ENCODE peak calls at places on chromosomes 12 and 14, in eight cellular contexts. U is stimulated activated CD8-positive, alpha-beta memory T cell treated with anti-CD3 and anti-CD28 coated beads, Interleukin-2, amount 100 ng/mL, for 48 hours; X is A549; E is kidney tubule cell; F is amygdala; Z is tibial artery; V is neural crest cell; W is prostate gland. G is an unnamed sample.
A peak's percentile ranks its signal among the peaks of the same experiment; 100 is the strongest.

GRCh38 chr14:36768638-36769337 is 107.1 kb downstream of the PAX9 start:
- DNase-seq in U (no peak), X (no peak), E (no peak), F (no peak), Z (no peak), V (no peak), W (no peak), G (no peak)

GRCh38 chr14:75283884-75284563 is 5.4 kb downstream of the FOS start:
- DNase-seq in U (no peak), X (no peak), E (no peak), F (no peak), Z (peak; percentile 65), V (no peak), W (no peak), G (no peak)

GRCh38 chr12:16165506-16165905 is 112.0 kb downstream of the SLC15A5 start:
- DNase-seq in U (no peak), X (peak; percentile 16), E (peak; percentile 57), F (peak; percentile 16), Z (peak; percentile 66), V (peak; percentile 22), W (peak; percentile 10), G (no peak)

GRCh38 chr14:78697341-78697740 is 527.2 kb downstream of the NRXN3 start:
- DNase-seq in U (no peak), X (peak; percentile 7), E (peak; percentile 53), F (no peak), Z (no peak), V (no peak), W (no peak), G (no peak)

GRCh38 chr14:58362798-58363412 is 32.8 kb upstream of the TOMM20L start:
- DNase-seq in U (no peak), X (peak; percentile 18), E (peak; percentile 49), F (no peak), Z (no peak), V (no peak), W (no peak), G (no peak)

GRCh38 chr12:111406474-111407370 is 999 bp downstream of the SH2B3 start:
- DNase-seq in U (no peak), X (no peak), E (no peak), F (no peak), Z (peak; percentile 79), V (no peak), W (no peak), G (peak; percentile 53)

GRCh38 chr12:21615441-21615840 is 10.8 kb upstream of the GYS2 start:
- DNase-seq in U (no peak), X (no peak), E (peak; percentile 6), F (no peak), Z (no peak), V (no peak), W (no peak), G (no peak)

GRCh38 chr12:26741828-26742227 is 91.2 kb downstream of the ITPR2 start:
- DNase-seq in U (no peak), X (no peak), E (no peak), F (no peak), Z (no peak), V (no peak), W (no peak), G (no peak)

GRCh38 chr12:52013626-52014310 is 7.0 kb downstream of the TAMALIN start:
- DNase-seq in U (no peak), X (no peak), E (peak; percentile 33), F (no peak), Z (no peak), V (no peak), W (no peak), G (no peak)

GRCh38 chr14:42110167-42110566 is 503.5 kb downstream of the LRFN5 start:
- DNase-seq in U (no peak), X (peak; percentile 5), E (peak; percentile 52), F (no peak), Z (no peak), V (no peak), W (no peak), G (no peak)

GRCh38 chr12:125143491-125143890 is 78.3 kb downstream of the AACS start:
- DNase-seq in U (no peak), X (no peak), E (no peak), F (no peak), Z (no peak), V (no peak), W (peak; percentile 12), G (peak; percentile 78)

GRCh38 chr14:92651106-92651792 is 97.2 kb downstream of the LGMN start:
- DNase-seq in U (peak; percentile 64), X (no peak), E (no peak), F (no peak), Z (peak; percentile 77), V (no peak), W (no peak), G (no peak)

GRCh38 chr12:12427568-12427967 is 70.7 kb downstream of the BORCS5 start:
- DNase-seq in U (no peak), X (no peak), E (no peak), F (no peak), Z (no peak), V (no peak), W (no peak), G (no peak)

GRCh38 chr12:60977966-60978365 is 1282.2 kb upstream of the USP15 start:
- DNase-seq in U (no peak), X (no peak), E (no peak), F (no peak), Z (no peak), V (no peak), W (no peak), G (no peak)

GRCh38 chr12:51028811-51029146 is 2.6 kb upstream of the SLC11A2 start:
- DNase-seq in U (no peak), X (no peak), E (peak; percentile 30), F (no peak), Z (no peak), V (no peak), W (no peak), G (no peak)

GRCh38 chr14:65239897-65240296 is 137.6 kb upstream of the MAX start:
- DNase-seq in U (no peak), X (no peak), E (peak; percentile 38), F (no peak), Z (peak; percentile 20), V (no peak), W (no peak), G (no peak)

GRCh38 chr14:69632752-69633151 is 21.4 kb downstream of the SUSD6 start:
- DNase-seq in U (no peak), X (no peak), E (no peak), F (no peak), Z (no peak), V (no peak), W (no peak), G (no peak)

GRCh38 chr14:83706555-83706954 is 1823.4 kb upstream of the FLRT2 start:
- DNase-seq in U (no peak), X (no peak), E (peak; percentile 22), F (no peak), Z (no peak), V (no peak), W (no peak), G (no peak)

GRCh38 chr12:118175823-118176447 is 40.0 kb downstream of the PEBP1 start:
- DNase-seq in U (no peak), X (no peak), E (no peak), F (no peak), Z (no peak), V (no peak), W (no peak), G (no peak)

GRCh38 chr12:104314242-104314614 is 10.7 kb downstream of the EID3 start:
- DNase-seq in U (no peak), X (no peak), E (peak; percentile 73), F (no peak), Z (no peak), V (no peak), W (no peak), G (no peak)

GRCh38 chr14:74973003-74973614 is 17.7 kb upstream of the PGF start:
- DNase-seq in U (no peak), X (no peak), E (peak; percentile 16), F (no peak), Z (peak; percentile 75), V (no peak), W (no peak), G (peak; percentile 78)

GRCh38 chr12:6062427-6063378 is 61.8 kb downstream of the VWF start:
- DNase-seq in U (peak; percentile 37), X (peak; percentile 77), E (peak; percentile 56), F (no peak), Z (no peak), V (peak; percentile 58), W (peak; percentile 45), G (no peak)

GRCh38 chr12:49599961-49600360 is 5.5 kb downstream of the FAM186B start:
- DNase-seq in U (no peak), X (no peak), E (no peak), F (no peak), Z (no peak), V (no peak), W (no peak), G (no peak)

GRCh38 chr14:104585966-104586702 is 6.6 kb downstream of the C14orf180 start:
- DNase-seq in U (no peak), X (no peak), E (no peak), F (no peak), Z (no peak), V (no peak), W (no peak), G (peak; percentile 66)

GRCh38 chr14:92960706-92961566 is 38.0 kb downstream of the CHGA start:
- DNase-seq in U (no peak), X (peak; percentile 41), E (peak; percentile 69), F (no peak), Z (no peak), V (no peak), W (peak; percentile 65), G (peak; percentile 14)

GRCh38 chr12:124480469-124481256 is 86.7 kb downstream of the NCOR2 start:
- DNase-seq in U (peak; percentile 20), X (peak; percentile 28), E (peak; percentile 92), F (no peak), Z (no peak), V (no peak), W (no peak), G (peak; percentile 56)

GRCh38 chr14:55388160-55388559 is 23.5 kb downstream of the ATG14 start:
- DNase-seq in U (no peak), X (no peak), E (peak; percentile 43), F (no peak), Z (no peak), V (no peak), W (no peak), G (no peak)

G was measured in left ventricle myocardium inferior.